ENCODE peak calls at places on chromosomes 13 and 19, in nine cellular contexts. K is psoas muscle; W is transverse colon; D is CD8-positive, alpha-beta memory T cell; Z is esophagus muscularis mucosa; F is stomach; G is brain microvascular endothelial cell; E is CD8-positive, alpha-beta T cell; C is cardiac muscle cell. V is an unnamed sample.

GRCh38 chr13:110445183-110445582 is 116.3 kb downstream of the RAB20 start:
- DNase-seq in K (no peak), W (no peak), D (no peak), Z (no peak), F (no peak), G (no peak), E (no peak), C (peak; percentile 18), V (no peak)

GRCh38 chr13:100881291-100881864 is 206.8 kb upstream of the TMTC4 start:
- DNase-seq in K (no peak), W (no peak), D (no peak), Z (no peak), F (no peak), G (no peak), E (no peak), C (no peak), V (no peak)

GRCh38 chr19:8601796-8602195 is 8.7 kb downstream of the ADAMTS10 start:
- DNase-seq in K (no peak), W (no peak), D (no peak), Z (no peak), F (no peak), G (no peak), E (no peak), C (no peak), V (no peak)

GRCh38 chr13:29956771-29957170 is 106.4 kb upstream of the UBL3 start:
- DNase-seq in K (no peak), W (no peak), D (no peak), Z (no peak), F (no peak), G (no peak), E (no peak), C (no peak), V (no peak)

GRCh38 chr13:94710081-94710809 is 2.1 kb downstream of the SOX21 start:
- DNase-seq in K (no peak), W (no peak), D (no peak), Z (peak; percentile 74), F (no peak), G (no peak), E (no peak), C (no peak), V (no peak)

GRCh38 chr19:18967358-18968146 is 26.5 kb upstream of the HOMER3 start:
- DNase-seq in K (peak; percentile 83), W (peak; percentile 32), D (no peak), Z (no peak), F (peak; percentile 34), G (no peak), E (no peak), C (peak; percentile 83), V (no peak)

GRCh38 chr13:85575110-85575509 is 224.1 kb downstream of the SLITRK6 start:
- DNase-seq in K (no peak), W (no peak), D (no peak), Z (no peak), F (no peak), G (no peak), E (no peak), C (no peak), V (no peak)

GRCh38 chr19:33339016-33339749 is 34.3 kb upstream of the CEBPG start:
- DNase-seq in K (no peak), W (no peak), D (no peak), Z (no peak), F (no peak), G (no peak), E (no peak), C (no peak), V (no peak)

GRCh38 chr13:109792416-109793090 is 6.2 kb upstream of the IRS2 start:
- DNase-seq in K (no peak), W (no peak), D (no peak), Z (no peak), F (no peak), G (no peak), E (no peak), C (no peak), V (no peak)

GRCh38 chr19:36196249-36196648 is 18.2 kb downstream of the ZNF565 start:
- DNase-seq in K (no peak), W (no peak), D (no peak), Z (no peak), F (no peak), G (no peak), E (no peak), C (no peak), V (no peak)

DNA sequence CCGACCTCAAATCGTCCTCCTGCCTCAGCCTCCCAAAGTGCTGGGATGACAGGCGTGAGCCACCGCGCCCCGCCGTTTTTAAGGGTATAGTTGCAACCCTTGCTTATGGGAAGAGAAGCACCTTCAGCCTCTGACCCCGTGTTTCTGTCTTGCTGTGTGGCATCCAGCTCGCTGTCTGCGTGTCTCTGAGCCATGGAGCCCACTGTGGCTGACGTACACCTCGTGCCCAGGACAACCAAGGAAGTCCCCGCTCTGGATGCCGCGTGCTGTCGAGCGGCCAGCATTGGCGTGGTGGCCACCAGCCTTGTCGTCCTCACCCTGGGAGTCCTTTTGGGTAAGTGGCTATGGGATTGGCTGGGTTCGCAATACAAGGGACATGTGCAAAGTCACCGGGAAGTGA is 29.5 kb downstream of the TMPRSS9 start:
- DNase-seq in K (no peak), W (no peak), D (no peak), Z (no peak), F (no peak), G (no peak), E (no peak), C (no peak), V (no peak)
- H3K27me3 ChIP-seq in K (no peaks in the 10 kb centered on the region), W (peaks cover 4% of the 10 kb centered on the region), D (no peaks in the 10 kb centered on the region), Z (no peaks in the 10 kb centered on the region), F (no peaks in the 10 kb centered on the region), G (peaks cover 1% of the 10 kb centered on the region), E (no peaks in the 10 kb centered on the region), C (no peaks in the 10 kb centered on the region), V (peaks cover 6% of the 10 kb centered on the region)

GRCh38 chr13:46178143-46178542 is 3.8 kb downstream of the LCP1 start:
- DNase-seq in K (no peak), W (no peak), D (no peak), Z (no peak), F (no peak), G (no peak), E (no peak), C (peak; percentile 15), V (no peak)

GRCh38 chr13:46180393-46180792 is 1.6 kb downstream of the LCP1 start:
- DNase-seq in K (no peak), W (no peak), D (no peak), Z (no peak), F (no peak), G (no peak), E (no peak), C (no peak), V (no peak)

GRCh38 chr13:46179576-46180368 is 2.2 kb downstream of the LCP1 start:
- DNase-seq in K (peak; percentile 60), W (peak; percentile 70), D (peak; percentile 68), Z (no peak), F (peak; percentile 43), G (no peak), E (peak; percentile 84), C (no peak), V (no peak)

GRCh38 chr13:46176756-46177155 is 5.2 kb downstream of the LCP1 start:
- DNase-seq in K (no peak), W (no peak), D (no peak), Z (no peak), F (no peak), G (no peak), E (no peak), C (no peak), V (no peak)

GRCh38 chr13:46178821-46179220 is 3.2 kb downstream of the LCP1 start:
- DNase-seq in K (no peak), W (no peak), D (no peak), Z (no peak), F (no peak), G (no peak), E (no peak), C (no peak), V (no peak)
- H3K27me3 ChIP-seq in K (peaks cover 3% of the 10 kb centered on the region), W (no peaks in the 10 kb centered on the region), D (no peaks in the 10 kb centered on the region), Z (no peaks in the 10 kb centered on the region), F (no peaks in the 10 kb centered on the region), G (no peaks in the 10 kb centered on the region), E (no peaks in the 10 kb centered on the region), C (no peaks in the 10 kb centered on the region), V (no peaks in the 10 kb centered on the region)

DNA sequence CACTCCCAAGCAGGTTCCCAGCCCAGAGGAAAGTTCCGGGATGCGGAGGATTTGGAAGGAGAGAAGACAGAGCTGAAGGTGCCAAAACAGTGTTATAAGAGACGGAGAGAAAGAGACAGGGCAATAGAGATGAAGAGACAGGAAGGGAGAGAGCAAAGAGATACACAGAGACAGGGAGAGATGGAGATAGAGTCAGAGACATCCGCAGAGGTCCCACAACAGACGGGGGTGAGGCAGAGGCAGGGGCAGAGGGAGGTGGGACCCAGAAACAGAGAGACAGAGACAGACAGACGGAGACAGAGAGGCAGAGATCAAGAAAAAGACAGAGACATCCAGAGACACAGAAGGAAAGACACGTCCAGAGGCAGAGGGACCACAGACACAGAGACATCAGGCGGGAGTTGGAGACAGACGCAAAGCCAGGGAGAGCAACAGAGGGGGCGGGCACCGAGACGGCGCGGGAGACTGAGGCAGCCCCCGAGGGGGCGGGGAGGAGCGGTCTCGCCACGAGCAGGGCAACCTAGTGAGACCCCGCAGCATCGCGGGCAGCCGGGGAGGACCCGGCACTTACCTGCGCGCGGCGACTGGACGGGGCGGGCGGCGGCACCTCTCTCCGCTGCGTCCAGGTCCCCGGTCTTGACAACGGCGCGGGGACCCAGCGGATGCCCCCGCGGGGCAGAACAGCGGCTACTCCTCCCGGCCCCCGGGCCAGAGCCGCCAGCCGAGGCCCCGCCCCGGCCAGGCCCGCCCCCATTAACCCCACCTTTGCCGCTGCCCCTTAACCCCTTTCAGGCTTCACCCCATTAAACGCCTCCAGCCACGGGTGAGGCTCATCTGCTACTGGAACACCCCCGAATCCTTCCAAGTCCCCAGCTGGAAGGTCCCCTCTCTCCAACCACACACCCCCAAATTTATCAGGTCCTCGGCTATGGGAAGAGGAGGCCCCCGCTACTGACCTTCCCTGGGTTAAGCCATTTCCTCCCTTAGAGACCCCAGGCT is at the start of gene GPR4:
- DNase-seq in K (no peak), W (no peak), D (no peak), Z (no peak), F (no peak), G (no peak), E (no peak), C (peak; percentile 54), V (no peak)
- H3K27me3 ChIP-seq in K (peaks cover 26% of the 10 kb centered on the region), W (peaks cover 73% of the 10 kb centered on the region), D (peaks cover 67% of the 10 kb centered on the region), Z (no peaks in the 10 kb centered on the region), F (peaks cover 8% of the 10 kb centered on the region), G (peaks cover 19% of the 10 kb centered on the region), E (peaks cover 53% of the 10 kb centered on the region), C (peaks cover 71% of the 10 kb centered on the region), V (peaks cover 44% of the 10 kb centered on the region)

GRCh38 chr19:42140125-42140754 is 8.0 kb upstream of the POU2F2 start:
- DNase-seq in K (peak; percentile 68), W (peak; percentile 48), D (no peak), Z (no peak), F (peak; percentile 41), G (peak; percentile 59), E (no peak), C (peak; percentile 84), V (no peak)

GRCh38 chr19:42132851-42133528 is 744 bp upstream of the POU2F2 start:
- DNase-seq in K (peak; percentile 80), W (peak; percentile 79), D (peak; percentile 80), Z (no peak), F (peak; percentile 78), G (no peak), E (peak; percentile 76), C (peak; percentile 44), V (no peak)

GRCh38 chr19:42134671-42135070 is 2.4 kb upstream of the POU2F2 start:
- DNase-seq in K (no peak), W (no peak), D (no peak), Z (no peak), F (no peak), G (no peak), E (no peak), C (no peak), V (no peak)

GRCh38 chr19:42132030-42132628 is at the start of gene POU2F2:
- DNase-seq in K (peak; percentile 55), W (peak; percentile 81), D (peak; percentile 86), Z (no peak), F (peak; percentile 54), G (no peak), E (peak; percentile 94), C (no peak), V (no peak)

GRCh38 chr19:42135836-42136235 is 3.6 kb upstream of the POU2F2 start:
- DNase-seq in K (no peak), W (no peak), D (no peak), Z (no peak), F (no peak), G (no peak), E (no peak), C (no peak), V (no peak)
- H3K27me3 ChIP-seq in K (peaks cover 12% of the 10 kb centered on the region), W (peaks cover 33% of the 10 kb centered on the region), D (no peaks in the 10 kb centered on the region), Z (no peaks in the 10 kb centered on the region), F (peaks cover 5% of the 10 kb centered on the region), G (no peaks in the 10 kb centered on the region), E (no peaks in the 10 kb centered on the region), C (peaks cover 47% of the 10 kb centered on the region), V (peaks cover 9% of the 10 kb centered on the region)

V was measured in AG04450.